ENCODE peak calls at places on chromosomes 12 and 14, in eight cellular contexts. Z, Q, C, O, B, P, T and R are unnamed samples.

GRCh38 chr14:89349196-89350008 is 67.6 kb downstream of the FOXN3 start:
- DNase-seq in B (no peak), T (no peak), Q (no peak), O (peak), C (no peak), Z (no peak), P (peak), R (peak)

GRCh38 chr14:65770681-65771080 is 358.2 kb downstream of the FUT8 start:
- DNase-seq in O (no peak), Z (no peak), Q (no peak), P (no peak), C (no peak), T (no peak), B (no peak), R (no peak)

GRCh38 chr14:67241416-67242362 is at the start of gene PALS1:
- DNase-seq in T (peak), B (peak), Q (no peak), P (peak), Z (no peak), C (peak), O (peak), R (no peak)

GRCh38 chr12:120740871-120741270 is 15.2 kb downstream of the ACADS start:
- DNase-seq in Z (no peak), T (no peak), Q (no peak), B (no peak), C (no peak), P (no peak), O (no peak), R (no peak)

GRCh38 chr12:95412826-95413311 is 61.1 kb upstream of the METAP2 start:
- DNase-seq in Z (no peak), Q (no peak), O (peak), C (peak), B (no peak), T (peak), P (peak), R (no peak)

GRCh38 chr12:116406529-116406928 is 129.0 kb upstream of the MED13L start:
- DNase-seq in P (peak), T (peak), Z (peak), B (peak), C (peak), O (peak), Q (no peak), R (no peak)

GRCh38 chr12:50992814-50993213 is 33.4 kb downstream of the SLC11A2 start:
- DNase-seq in Q (no peak), T (no peak), B (no peak), C (no peak), Z (peak), P (peak), O (peak), R (peak)

GRCh38 chr14:55847766-55848165 is 267.8 kb downstream of the KTN1 start:
- DNase-seq in O (no peak), Q (no peak), C (no peak), B (no peak), Z (no peak), P (peak), T (peak), R (no peak)

GRCh38 chr12:124501080-124501642 is 66.3 kb downstream of the NCOR2 start:
- DNase-seq in O (no peak), C (no peak), Z (no peak), B (no peak), P (no peak), Q (no peak), T (no peak), R (no peak)

GRCh38 chr12:121872546-121873223 is 14.0 kb upstream of the HPD start:
- DNase-seq in Z (no peak), O (peak), C (peak), Q (no peak), P (peak), T (peak), B (no peak), R (peak)

GRCh38 chr14:95359974-95360826 is 40.5 kb upstream of the CLMN start:
- DNase-seq in B (no peak), P (peak), C (no peak), O (peak), Z (peak), T (no peak), Q (peak), R (no peak)

GRCh38 chr12:104154806-104155205 is 16.8 kb upstream of the NFYB start:
- DNase-seq in C (no peak), Z (no peak), T (no peak), B (no peak), Q (no peak), P (no peak), O (no peak), R (peak)

GRCh38 chr12:23209793-23210192 is 584.8 kb downstream of the ETNK1 start:
- DNase-seq in P (peak), C (peak), B (no peak), Z (no peak), T (peak), Q (no peak), O (no peak), R (no peak)

GRCh38 chr14:77423423-77423822 is at the start of gene NOXRED1:
- DNase-seq in C (no peak), O (no peak), T (no peak), P (no peak), B (no peak), Z (no peak), Q (no peak), R (no peak)

GRCh38 chr14:73125746-73126145 is 10.6 kb upstream of the PSEN1 start:
- DNase-seq in Q (no peak), O (no peak), T (no peak), C (no peak), B (no peak), Z (no peak), P (no peak), R (no peak)

GRCh38 chr12:98998697-98999299 is 353.7 kb downstream of the APAF1 start:
- DNase-seq in P (peak), Z (no peak), C (peak), O (peak), T (peak), B (no peak), Q (no peak), R (peak)